ENCODE peak calls at places on chromosomes 12 and 14, in eight cellular contexts. U, F, T, V, P, X, N and G are unnamed samples.

GRCh38 chr12:122079532-122080081 is 1.1 kb downstream of the MLXIP start:
- DNase-seq in N (no peak), T (peak), V (no peak), U (no peak), P (no peak), X (no peak), F (no peak), G (no peak)

GRCh38 chr12:106417926-106418910 is 60.7 kb downstream of the POLR3B start:
- DNase-seq in N (no peak), F (no peak), X (no peak), U (peak), T (peak), V (no peak), P (no peak), G (no peak)

GRCh38 chr12:6698352-6699046 is 2.1 kb downstream of the PIANP start:
- DNase-seq in N (no peak), U (no peak), V (no peak), P (no peak), F (no peak), T (no peak), X (no peak), G (no peak)

GRCh38 chr14:33363687-33364086 is 425.0 kb downstream of the NPAS3 start:
- DNase-seq in U (no peak), P (no peak), N (no peak), X (no peak), T (no peak), V (no peak), F (no peak), G (no peak)

GRCh38 chr12:44078273-44078672 is 242.4 kb downstream of the TMEM117 start:
- DNase-seq in X (no peak), F (no peak), T (peak), U (no peak), P (peak), N (no peak), V (no peak), G (no peak)

GRCh38 chr14:100439781-100440180 is 116.6 kb downstream of the SLC25A47 start:
- DNase-seq in P (no peak), N (no peak), T (peak), V (no peak), U (no peak), F (no peak), X (no peak), G (no peak)

GRCh38 chr12:60920841-60921495 is 1325.1 kb downstream of the SLC16A7 start:
- DNase-seq in U (no peak), N (no peak), V (no peak), P (no peak), F (no peak), T (no peak), X (no peak), G (no peak)

GRCh38 chr12:101698782-101699347 is 1.4 kb downstream of the CHPT1 start:
- DNase-seq in U (peak), P (no peak), X (no peak), N (no peak), F (no peak), T (peak), V (no peak), G (peak)

GRCh38 chr14:61479746-61480502 is 158.5 kb downstream of the PRKCH start:
- DNase-seq in N (no peak), U (no peak), F (no peak), X (no peak), T (peak), V (no peak), P (no peak), G (no peak)

GRCh38 chr14:70032447-70032846 is 153.2 kb downstream of the SMOC1 start:
- DNase-seq in P (no peak), X (no peak), N (no peak), U (no peak), V (no peak), T (peak), F (no peak), G (no peak)

GRCh38 chr12:46774011-46774633 is 51.7 kb downstream of the SLC38A4 start:
- DNase-seq in X (no peak), T (peak), V (no peak), N (no peak), U (peak), P (no peak), F (no peak), G (no peak)

GRCh38 chr12:27814411-27814810 is 34.4 kb upstream of the MANSC4 start:
- DNase-seq in T (peak), P (no peak), N (no peak), V (no peak), U (no peak), X (no peak), F (no peak), G (no peak)

GRCh38 chr14:73722581-73722980 is 8.4 kb upstream of the PNMA1 start:
- DNase-seq in P (no peak), U (no peak), F (no peak), V (no peak), N (no peak), X (no peak), T (no peak), G (no peak)

GRCh38 chr12:1501001-1501400 is 93.4 kb downstream of the FBXL14 start:
- DNase-seq in X (no peak), T (no peak), N (no peak), F (no peak), P (no peak), U (no peak), V (no peak), G (no peak)

GRCh38 chr14:103755060-103755459 is 39.5 kb downstream of the ZFYVE21 start:
- DNase-seq in F (no peak), V (no peak), P (no peak), T (no peak), X (no peak), N (no peak), U (no peak), G (no peak)

GRCh38 chr14:78088941-78089340 is 81.2 kb upstream of the NRXN3 start:
- DNase-seq in F (no peak), V (no peak), U (no peak), N (no peak), X (no peak), T (peak), P (no peak), G (no peak)

GRCh38 chr12:132282031-132282949 is 47.1 kb downstream of the GALNT9 start:
- DNase-seq in U (no peak), X (no peak), F (no peak), T (no peak), N (no peak), P (no peak), V (no peak), G (peak)

GRCh38 chr12:60227916-60228315 is 632.1 kb downstream of the SLC16A7 start:
- DNase-seq in F (no peak), P (no peak), V (no peak), X (no peak), U (no peak), N (no peak), T (no peak), G (no peak)

GRCh38 chr12:80565276-80565675 is 121.2 kb downstream of the PTPRQ start:
- DNase-seq in V (peak), P (no peak), N (no peak), F (no peak), X (no peak), T (no peak), U (no peak), G (no peak)

GRCh38 chr12:70535896-70536374 is 101.3 kb downstream of the PTPRB start:
- DNase-seq in F (no peak), X (peak), N (peak), V (no peak), P (no peak), T (peak), U (no peak), G (peak)

GRCh38 chr12:7479784-7480183 is 23.8 kb downstream of the CD163 start:
- DNase-seq in X (no peak), N (no peak), V (no peak), U (no peak), P (no peak), T (no peak), F (no peak), G (no peak)